ENCODE peak calls at places on chromosomes 3 and 15, in six cellular contexts. U is naive thymus-derived CD8-positive, alpha-beta T cell; O is CD8-positive, alpha-beta memory T cell; Z is heart right ventricle; M is nucleus accumbens; I is NCI-H1092 treated with DMSO at 0.1 percent for 48 hours. N is an unnamed sample.

GRCh38 chr15:101596633-101597032 is 55.5 kb downstream of the TM2D3 start:
- DNase-seq in U (no peak), O (no peak), Z (no peak), M (no peak), I (no peak), N (no peak)

GRCh38 chr3:71581981-71582611 is 1.4 kb downstream of the FOXP1 start:
- DNase-seq in U (peak; percentile 34), O (peak; percentile 15), Z (peak; percentile 69), M (peak; percentile 45), I (no peak), N (no peak)

GRCh38 chr15:80202641-80203360 is 49.2 kb downstream of the CTXND1 start:
- DNase-seq in U (no peak), O (no peak), Z (no peak), M (no peak), I (no peak), N (no peak)

GRCh38 chr15:68888419-68888818 is 41.9 kb upstream of the SPESP1 start:
- DNase-seq in U (no peak), O (no peak), Z (no peak), M (no peak), I (no peak), N (no peak)

GRCh38 chr3:16467368-16467767 is 46.1 kb downstream of the RFTN1 start:
- DNase-seq in U (peak; percentile 31), O (peak; percentile 28), Z (no peak), M (no peak), I (no peak), N (no peak)

GRCh38 chr15:51816615-51817014 is 12.8 kb upstream of the TMOD3 start:
- DNase-seq in U (no peak), O (no peak), Z (no peak), M (no peak), I (no peak), N (no peak)

GRCh38 chr3:121757087-121757811 is 7.7 kb upstream of the GOLGB1 start:
- DNase-seq in U (no peak), O (no peak), Z (peak; percentile 36), M (no peak), I (no peak), N (no peak)

GRCh38 chr15:42175671-42176070 is 19.2 kb upstream of the PLA2G4F start:
- DNase-seq in U (no peak), O (no peak), Z (no peak), M (no peak), I (no peak), N (no peak)

GRCh38 chr15:39582286-39582976 is 1.6 kb downstream of the THBS1 start:
- DNase-seq in U (no peak), O (no peak), Z (no peak), M (no peak), I (no peak), N (no peak)

GRCh38 chr15:98751767-98752166 is 103.4 kb downstream of the IGF1R start:
- DNase-seq in U (no peak), O (no peak), Z (no peak), M (no peak), I (no peak), N (no peak)

GRCh38 chr15:62115847-62116246 is 49.1 kb downstream of the C2CD4A start:
- DNase-seq in U (no peak), O (no peak), Z (no peak), M (no peak), I (no peak), N (no peak)

GRCh38 chr3:50445919-50446318 is 57.5 kb downstream of the CACNA2D2 start:
- DNase-seq in U (no peak), O (no peak), Z (no peak), M (no peak), I (peak; percentile 83), N (no peak)

GRCh38 chr3:32662638-32663037 is 22.4 kb upstream of the CNOT10 start:
- DNase-seq in U (no peak), O (no peak), Z (no peak), M (no peak), I (no peak), N (no peak)

GRCh38 chr15:94584833-94585244 is 353.5 kb downstream of the MCTP2 start:
- DNase-seq in U (peak; percentile 75), O (peak; percentile 44), Z (peak; percentile 8), M (no peak), I (no peak), N (no peak)

GRCh38 chr3:133854264-133854663 is 41.4 kb downstream of the RAB6B start:
- DNase-seq in U (no peak), O (no peak), Z (no peak), M (no peak), I (no peak), N (no peak)

GRCh38 chr15:90033006-90033405 is 31.9 kb downstream of the ZNF710 start:
- DNase-seq in U (no peak), O (no peak), Z (no peak), M (no peak), I (no peak), N (no peak)

GRCh38 chr3:25781145-25781757 is 2.0 kb downstream of the NGLY1 start:
- DNase-seq in U (no peak), O (no peak), Z (no peak), M (no peak), I (no peak), N (no peak)